ENCODE peak calls at places on chromosomes 11 and 22, in six cellular contexts. J is CD4-positive, CD25-positive, alpha-beta regulatory T cell; C is naive thymus-derived CD4-positive, alpha-beta T cell; O is GM23248; P is heart right ventricle; D is CD4-positive, alpha-beta T cell. A is an unnamed sample.

GRCh38 chr11:65215441-65216076 is 33.8 kb downstream of the CAPN1 start:
- DNase-seq in J (no peak), C (no peak), O (peak; percentile 37), P (no peak), D (peak; percentile 28), A (no peak)

GRCh38 chr11:116931206-116931953 is 94.0 kb upstream of the APOA1 start:
- DNase-seq in J (no peak), C (peak; percentile 82), O (peak; percentile 46), P (peak; percentile 56), D (no peak), A (no peak)

GRCh38 chr22:44412136-44412731 is 85.8 kb downstream of the RTL6 start:
- DNase-seq in J (no peak), C (no peak), O (no peak), P (no peak), D (no peak), A (no peak)

GRCh38 chr11:114367244-114367957 is 32.9 kb downstream of the C11orf71 start:
- DNase-seq in J (no peak), C (no peak), O (peak; percentile 21), P (no peak), D (no peak), A (no peak)

GRCh38 chr11:66336234-66337102 is at the start of gene RIN1:
- DNase-seq in J (no peak), C (no peak), O (peak; percentile 98), P (peak; percentile 66), D (no peak), A (peak; percentile 66)

GRCh38 chr11:22807855-22808558 is 21.6 kb downstream of the SVIP start:
- DNase-seq in J (no peak), C (no peak), O (peak; percentile 2), P (no peak), D (no peak), A (no peak)

GRCh38 chr11:34274712-34275398 is 83.0 kb downstream of the ABTB2 start:
- DNase-seq in J (no peak), C (no peak), O (peak; percentile 99), P (peak; percentile 85), D (no peak), A (peak; percentile 95)

GRCh38 chr11:75873417-75874148 is 58.6 kb downstream of the UVRAG start:
- DNase-seq in J (no peak), C (no peak), O (no peak), P (no peak), D (no peak), A (no peak)

GRCh38 chr11:6925007-6925577 is 1.1 kb upstream of the ZNF215 start:
- DNase-seq in J (no peak), C (no peak), O (no peak), P (no peak), D (no peak), A (no peak)

GRCh38 chr11:111454561-111455192 is 57.5 kb downstream of the BTG4 start:
- DNase-seq in J (no peak), C (no peak), O (peak; percentile 85), P (peak; percentile 20), D (no peak), A (no peak)

GRCh38 chr11:1926156-1927031 is 6.9 kb downstream of the TNNT3 start:
- DNase-seq in J (no peak), C (no peak), O (no peak), P (no peak), D (no peak), A (no peak)

GRCh38 chr11:67195971-67196418 is 70.3 kb upstream of the GRK2 start:
- DNase-seq in J (no peak), C (no peak), O (peak; percentile 89), P (no peak), D (no peak), A (no peak)

GRCh38 chr11:134940441-134941125 is 528.5 kb upstream of the B3GAT1 start:
- DNase-seq in J (no peak), C (no peak), O (no peak), P (no peak), D (no peak), A (no peak)

GRCh38 chr11:24965780-24966179 is 468.9 kb downstream of the LUZP2 start:
- DNase-seq in J (no peak), C (no peak), O (no peak), P (no peak), D (no peak), A (no peak)

GRCh38 chr11:87455180-87455579 is 417.4 kb downstream of the TMEM135 start:
- DNase-seq in J (no peak), C (no peak), O (no peak), P (no peak), D (no peak), A (no peak)

GRCh38 chr11:1652778-1653540 is 23.4 kb downstream of the KRTAP5-5 start:
- DNase-seq in J (peak; percentile 65), C (peak; percentile 71), O (peak; percentile 75), P (peak; percentile 66), D (peak; percentile 84), A (peak; percentile 80)

GRCh38 chr11:4049006-4049405 is 45.6 kb upstream of the RRM1 start:
- DNase-seq in J (no peak), C (no peak), O (no peak), P (no peak), D (no peak), A (no peak)

GRCh38 chr11:32429477-32429876 is 5.9 kb downstream of the WT1 start:
- DNase-seq in J (no peak), C (no peak), O (no peak), P (no peak), D (no peak), A (no peak)

GRCh38 chr11:75524576-75525432 is 937 bp downstream of the GDPD5 start:
- DNase-seq in J (peak; percentile 43), C (peak; percentile 28), O (peak; percentile 72), P (no peak), D (peak; percentile 47), A (no peak)

GRCh38 chr11:133082453-133082781 is 449.9 kb downstream of the OPCML start:
- DNase-seq in J (no peak), C (no peak), O (no peak), P (peak; percentile 58), D (no peak), A (no peak)

GRCh38 chr22:24791362-24791761 is 14.6 kb upstream of the SGSM1 start:
- DNase-seq in J (no peak), C (no peak), O (no peak), P (no peak), D (no peak), A (no peak)

GRCh38 chr22:35523167-35523928 is 17.3 kb upstream of the RASD2 start:
- DNase-seq in J (no peak), C (no peak), O (no peak), P (no peak), D (no peak), A (no peak)

GRCh38 chr11:75562048-75562835 is at the start of gene SERPINH1:
- DNase-seq in J (peak; percentile 53), C (peak; percentile 43), O (peak; percentile 96), P (peak; percentile 95), D (peak; percentile 61), A (peak; percentile 89)

GRCh38 chr11:72869845-72870244 is 55.6 kb downstream of the ATG16L2 start:
- DNase-seq in J (no peak), C (no peak), O (no peak), P (no peak), D (no peak), A (no peak)

GRCh38 chr22:34111210-34111824 is 191.0 kb upstream of the LARGE1 start:
- DNase-seq in J (no peak), C (no peak), O (peak; percentile 59), P (peak; percentile 9), D (no peak), A (no peak)

GRCh38 chr11:41457216-41458014 is 2.0 kb downstream of the LRRC4C start:
- DNase-seq in J (no peak), C (no peak), O (no peak), P (no peak), D (no peak), A (no peak)

GRCh38 chr11:94169930-94170329 is 41.3 kb downstream of the PANX1 start:
- DNase-seq in J (no peak), C (no peak), O (no peak), P (no peak), D (no peak), A (no peak)

GRCh38 chr22:50441428-50441993 is 33.3 kb downstream of the SBF1 start:
- DNase-seq in J (no peak), C (no peak), O (no peak), P (no peak), D (no peak), A (no peak)
- H3K27ac ChIP-seq in J (no peak overlapping the region), C (no peak overlapping the region), O (no peak overlapping the region), P (no peak overlapping the region), D (no peak overlapping the region), A (no peak overlapping the region)

GRCh38 chr22:42944409-42944808 is 70.5 kb downstream of the PACSIN2 start:
- DNase-seq in J (no peak), C (no peak), O (no peak), P (no peak), D (no peak), A (no peak)

GRCh38 chr22:42946551-42947198 is 68.3 kb downstream of the PACSIN2 start:
- DNase-seq in J (no peak), C (no peak), O (no peak), P (no peak), D (no peak), A (no peak)

GRCh38 chr22:42945027-42945426 is 69.9 kb downstream of the PACSIN2 start:
- DNase-seq in J (no peak), C (no peak), O (no peak), P (no peak), D (no peak), A (no peak)

GRCh38 chr22:42947211-42947990 is 67.5 kb downstream of the PACSIN2 start:
- DNase-seq in J (no peak), C (no peak), O (no peak), P (peak; percentile 55), D (no peak), A (no peak)

GRCh38 chr22:42945736-42946135 is 69.2 kb downstream of the PACSIN2 start:
- DNase-seq in J (no peak), C (no peak), O (no peak), P (no peak), D (no peak), A (no peak)
- H3K27ac ChIP-seq in J (no peak overlapping the region), C (no peak overlapping the region), O (no peak overlapping the region), P (peak overlapping the region; percentile 42), D (no peak overlapping the region), A (no peak overlapping the region)

GRCh38 chr11:126062679-126063509 is at the start of gene CDON:
- DNase-seq in J (peak; percentile 77), C (peak; percentile 93), O (peak; percentile 98), P (peak; percentile 91), D (peak; percentile 92), A (peak; percentile 90)

GRCh38 chr11:126058090-126058489 is 4.6 kb downstream of the CDON start:
- DNase-seq in J (no peak), C (no peak), O (no peak), P (no peak), D (no peak), A (no peak)

GRCh38 chr11:126060651-126061220 is 1.9 kb downstream of the CDON start:
- DNase-seq in J (no peak), C (no peak), O (no peak), P (no peak), D (no peak), A (no peak)

GRCh38 chr11:126061707-126062678 is 673 bp downstream of the CDON start:
- DNase-seq in J (peak; percentile 10), C (no peak), O (peak; percentile 76), P (peak; percentile 24), D (peak; percentile 51), A (peak; percentile 44)

GRCh38 chr11:126059238-126059761 is 3.4 kb downstream of the CDON start:
- DNase-seq in J (no peak), C (no peak), O (no peak), P (no peak), D (no peak), A (no peak)
- H3K27ac ChIP-seq in J (no peak overlapping the region), C (no peak overlapping the region), O (no peak overlapping the region), P (no peak overlapping the region), D (no peak overlapping the region), A (no peak overlapping the region)

GRCh38 chr22:37581534-37581933 is 1.6 kb upstream of the LGALS2 start:
- DNase-seq in J (no peak), C (no peak), O (peak; percentile 36), P (peak; percentile 55), D (no peak), A (peak; percentile 62)
- H3K27ac ChIP-seq in J (no peak overlapping the region), C (no peak overlapping the region), O (no peak overlapping the region), P (no peak overlapping the region), D (no peak overlapping the region), A (no peak overlapping the region)

A was measured in lung.